ENCODE peak calls at places on chromosomes 16 and 17, in seven cellular contexts. V is D341Med; A is BJ; K is heart right ventricle; D is T-helper 1 cell; N is stimulated activated CD4-positive, alpha-beta T cell treated with anti-CD3 and anti-CD28 coated beads, Interleukin-2, amount 100 ng/mL, for 24 hours; S is body of pancreas. T is an unnamed sample.
A peak's percentile ranks its signal among the peaks of the same experiment; 100 is the strongest.

GRCh38 chr17:44850612-44851011 is 2.9 kb downstream of the HIGD1B start:
- DNase-seq in V (peak; percentile 78), A (no peak), K (peak; percentile 66), D (no peak), N (no peak), S (no peak), T (no peak)

GRCh38 chr17:51853857-51854256 is 304.7 kb downstream of the CA10 start:
- DNase-seq in V (no peak), A (no peak), K (no peak), D (no peak), N (no peak), S (peak; percentile 51), T (no peak)

GRCh38 chr17:35052240-35052608 is 11.3 kb downstream of the RFFL start:
- DNase-seq in V (no peak), A (peak; percentile 13), K (no peak), D (no peak), N (no peak), S (no peak), T (no peak)

GRCh38 chr17:61219460-61219859 is 180.2 kb upstream of the TBX2 start:
- DNase-seq in V (no peak), A (peak; percentile 43), K (peak; percentile 33), D (no peak), N (no peak), S (no peak), T (no peak)

GRCh38 chr16:21156767-21157467 is 1.6 kb upstream of the LDAF1 start:
- DNase-seq in V (peak; percentile 74), A (no peak), K (peak; percentile 40), D (no peak), N (no peak), S (peak; percentile 46), T (peak; percentile 66)

GRCh38 chr17:74598346-74599022 is 6.4 kb upstream of the CD300LD start:
- DNase-seq in V (no peak), A (no peak), K (no peak), D (no peak), N (no peak), S (no peak), T (no peak)

GRCh38 chr17:66577041-66577440 is 257.9 kb upstream of the CACNG5 start:
- DNase-seq in V (no peak), A (no peak), K (no peak), D (no peak), N (no peak), S (no peak), T (no peak)

GRCh38 chr17:62950067-62950466 is 16.0 kb upstream of the TANC2 start:
- DNase-seq in V (peak; percentile 58), A (no peak), K (peak; percentile 87), D (no peak), N (no peak), S (peak; percentile 42), T (no peak)

GRCh38 chr17:77326636-77327035 is 185.9 kb downstream of the SEC14L1 start:
- DNase-seq in V (no peak), A (no peak), K (no peak), D (no peak), N (no peak), S (no peak), T (no peak)

GRCh38 chr16:19011169-19011731 is 27.5 kb downstream of the TMC7 start:
- DNase-seq in V (no peak), A (no peak), K (no peak), D (no peak), N (no peak), S (no peak), T (no peak)

GRCh38 chr17:46968224-46968834 is 10.7 kb downstream of the RPRML start:
- DNase-seq in V (no peak), A (no peak), K (no peak), D (no peak), N (no peak), S (no peak), T (no peak)

GRCh38 chr16:14301150-14302030 is 230.3 kb downstream of the MRTFB start:
- DNase-seq in V (peak; percentile 36), A (no peak), K (peak; percentile 44), D (no peak), N (no peak), S (peak; percentile 82), T (no peak)

GRCh38 chr16:48496571-48497095 is 111.4 kb upstream of the SIAH1 start:
- DNase-seq in V (no peak), A (no peak), K (no peak), D (no peak), N (no peak), S (no peak), T (no peak)

GRCh38 chr17:81365601-81366585 is 29.4 kb upstream of the BAHCC1 start:
- DNase-seq in V (no peak), A (no peak), K (no peak), D (no peak), N (no peak), S (peak; percentile 99), T (no peak)

GRCh38 chr17:70073799-70074198 is 1.2 kb upstream of the KCNJ16 start:
- DNase-seq in V (no peak), A (no peak), K (no peak), D (no peak), N (no peak), S (no peak), T (no peak)

GRCh38 chr16:14562691-14563491 is 67.2 kb downstream of the PARN start:
- DNase-seq in V (peak; percentile 34), A (no peak), K (peak; percentile 42), D (no peak), N (no peak), S (peak; percentile 63), T (peak; percentile 55)

GRCh38 chr16:69930117-69930776 is 20.9 kb upstream of the CLEC18A start:
- DNase-seq in V (peak; percentile 80), A (no peak), K (peak; percentile 74), D (no peak), N (peak; percentile 54), S (peak; percentile 63), T (peak; percentile 6)

GRCh38 chr16:8931864-8932263 is 31.8 kb downstream of the USP7 start:
- DNase-seq in V (no peak), A (no peak), K (peak; percentile 65), D (no peak), N (peak; percentile 64), S (peak; percentile 73), T (no peak)

GRCh38 chr16:67210069-67210937 is 11.4 kb downstream of the ELMO3 start:
- DNase-seq in V (no peak), A (no peak), K (no peak), D (no peak), N (no peak), S (no peak), T (no peak)

GRCh38 chr16:73878616-73879015 is 418.0 kb upstream of the PSMD7 start:
- DNase-seq in V (peak; percentile 34), A (peak; percentile 32), K (peak; percentile 29), D (no peak), N (no peak), S (no peak), T (peak; percentile 77)

GRCh38 chr17:50634123-50634914 is at the start of gene ABCC3:
- DNase-seq in V (peak; percentile 77), A (no peak), K (no peak), D (no peak), N (no peak), S (peak; percentile 76), T (no peak)

GRCh38 chr16:70250748-70251650 is 741 bp downstream of the EXOSC6 start:
- DNase-seq in V (peak; percentile 77), A (no peak), K (no peak), D (no peak), N (peak; percentile 37), S (peak; percentile 62), T (no peak)

GRCh38 chr16:65660390-65660789 is 538.5 kb upstream of the CDH11 start:
- DNase-seq in V (no peak), A (peak; percentile 13), K (no peak), D (no peak), N (no peak), S (no peak), T (no peak)

GRCh38 chr17:2783310-2784030 is 12.8 kb upstream of the RAP1GAP2 start:
- DNase-seq in V (no peak), A (no peak), K (no peak), D (no peak), N (no peak), S (no peak), T (no peak)

GRCh38 chr17:14299261-14300093 is 1.4 kb upstream of the HS3ST3B1 start:
- DNase-seq in V (no peak), A (no peak), K (no peak), D (no peak), N (peak; percentile 50), S (peak; percentile 34), T (no peak)

T was measured in NCI-H2227 treated with DMSO at 0.1 percent for 48 hours.